ENCODE peak calls at places on chromosome 2, in ten cellular contexts. K is lower lobe of right lung, W is pancreas, Q is H1, P is psoas muscle, L is tibial artery, J is thyroid gland, H is Peyer's patch, E is IMR-90, Y is tibial nerve. I is an unnamed sample. For H3K27me3, the result is how much of the 10 kb centered on the place peaks cover.

GRCh38 chr2:62042944-62043343 is 137.5 kb downstream of the COMMD1 start:
- DNase-seq in K (no peak), W (no peak), Q (no peak), P (no peak), L (no peak), J (no peak), H (no peak), E (peak), Y (no peak), I (peak)

GRCh38 chr2:240391111-240392051 is 44.1 kb upstream of the GPC1 start:
- DNase-seq in K (peak), W (peak), Q (no peak), P (peak), L (no peak), J (peak), H (no peak), E (no peak), Y (no peak), I (no peak)

GRCh38 chr2:68040078-68040477 is 22.7 kb downstream of the C1D start:
- DNase-seq in K (no peak), W (no peak), Q (no peak), P (no peak), L (no peak), J (no peak), H (no peak), E (peak), Y (no peak), I (no peak)

GRCh38 chr2:224466315-224466714 is 64.4 kb upstream of the FAM124B start:
- DNase-seq in K (no peak), W (no peak), Q (no peak), P (no peak), L (no peak), J (no peak), H (no peak), E (no peak), Y (no peak), I (no peak)

GRCh38 chr2:72128843-72129227 is 18.8 kb downstream of the CYP26B1 start:
- DNase-seq in K (no peak), W (peak), Q (peak), P (no peak), L (no peak), J (no peak), H (peak), E (no peak), Y (no peak), I (no peak)

GRCh38 chr2:232532406-232532805 is 6.4 kb downstream of the CHRND start:
- DNase-seq in K (peak), W (peak), Q (no peak), P (no peak), L (no peak), J (no peak), H (no peak), E (no peak), Y (no peak), I (no peak)

GRCh38 chr2:126736133-126736874 is 80.3 kb downstream of the GYPC start:
- DNase-seq in K (no peak), W (no peak), Q (no peak), P (no peak), L (no peak), J (no peak), H (peak), E (peak), Y (no peak), I (no peak)

GRCh38 chr2:129297430-129297829 is 682.0 kb upstream of the RAB6C start:
- DNase-seq in K (no peak), W (no peak), Q (peak), P (no peak), L (no peak), J (no peak), H (no peak), E (no peak), Y (no peak), I (no peak)

GRCh38 chr2:215668329-215668728 is 232.5 kb upstream of the FN1 start:
- DNase-seq in K (no peak), W (no peak), Q (no peak), P (peak), L (no peak), J (no peak), H (no peak), E (no peak), Y (no peak), I (no peak)

GRCh38 chr2:235394278-235394828 is 99.5 kb upstream of the AGAP1 start:
- DNase-seq in K (no peak), W (no peak), Q (no peak), P (no peak), L (no peak), J (no peak), H (no peak), E (peak), Y (no peak), I (peak)

GRCh38 chr2:161075701-161076100 is 84.5 kb upstream of the TANK start:
- DNase-seq in K (no peak), W (no peak), Q (no peak), P (no peak), L (no peak), J (no peak), H (no peak), E (no peak), Y (no peak), I (no peak)

GRCh38 chr2:201701591-201701990 is 3.1 kb upstream of the MPP4 start:
- DNase-seq in K (no peak), W (no peak), Q (no peak), P (no peak), L (no peak), J (no peak), H (no peak), E (no peak), Y (no peak), I (no peak)

GRCh38 chr2:141923657-141924056 is 207.2 kb downstream of the LRP1B start:
- DNase-seq in K (no peak), W (no peak), Q (no peak), P (no peak), L (no peak), J (no peak), H (no peak), E (peak), Y (no peak), I (peak)

GRCh38 chr2:220227272-220227920 is 600.0 kb downstream of the SLC4A3 start:
- DNase-seq in K (no peak), W (no peak), Q (no peak), P (no peak), L (no peak), J (no peak), H (no peak), E (peak), Y (no peak), I (no peak)

GRCh38 chr2:207854484-207855386 is 85.0 kb upstream of the FZD5 start:
- DNase-seq in K (no peak), W (no peak), Q (no peak), P (no peak), L (no peak), J (no peak), H (no peak), E (peak), Y (no peak), I (peak)

GRCh38 chr2:16262516-16263178 is 322.3 kb downstream of the MYCN start:
- DNase-seq in K (no peak), W (no peak), Q (no peak), P (no peak), L (no peak), J (no peak), H (no peak), E (no peak), Y (no peak), I (no peak)

GRCh38 chr2:67240507-67240906 is 156.6 kb upstream of the ETAA1 start:
- DNase-seq in K (no peak), W (no peak), Q (no peak), P (no peak), L (no peak), J (no peak), H (no peak), E (peak), Y (no peak), I (peak)

GRCh38 chr2:33375054-33375453 is 101.4 kb upstream of the RASGRP3 start:
- DNase-seq in K (no peak), W (no peak), Q (no peak), P (no peak), L (no peak), J (no peak), H (no peak), E (peak), Y (no peak), I (no peak)

GRCh38 chr2:121297217-121297830 is 12.3 kb upstream of the TFCP2L1 start:
- DNase-seq in K (no peak), W (no peak), Q (no peak), P (no peak), L (no peak), J (peak), H (peak), E (peak), Y (no peak), I (no peak)

GRCh38 chr2:15388406-15389325 is 172.5 kb downstream of the NBAS start:
- DNase-seq in K (no peak), W (no peak), Q (no peak), P (no peak), L (no peak), J (no peak), H (no peak), E (no peak), Y (no peak), I (no peak)

GRCh38 chr2:172540421-172540820 is 15.5 kb upstream of the PDK1 start:
- DNase-seq in K (no peak), W (no peak), Q (no peak), P (no peak), L (no peak), J (no peak), H (no peak), E (peak), Y (no peak), I (no peak)

GRCh38 chr2:232487385-232488096 is at the start of gene ECEL1:
- DNase-seq in K (no peak), W (peak), Q (peak), P (no peak), L (no peak), J (peak), H (no peak), E (no peak), Y (no peak), I (no peak)

GRCh38 chr2:30239308-30240161 is 8.2 kb downstream of the LBH start:
- DNase-seq in K (peak), W (no peak), Q (peak), P (peak), L (peak), J (peak), H (peak), E (peak), Y (peak), I (peak)
- H3K27ac ChIP-seq in K (peak), W (no peak), Q (no peak), P (peak), L (peak), J (peak), H (peak), E (peak), Y (peak), I (no peak)

GRCh38 chr2:218896501-218897393 is 16.1 kb downstream of the WNT10A start:
- DNase-seq in K (no peak), W (no peak), Q (peak), P (no peak), L (no peak), J (no peak), H (peak), E (peak), Y (no peak), I (peak)
- TF ChIP-seq CTCF in K (no peak), W (no peak), Q (no peak), P (no peak), L (no peak), J (no peak), H (no peak), E (no peak), Y (no peak), I (peak)

GRCh38 chr2:104863585-104864279 is 9.8 kb downstream of the POU3F3 start:
- DNase-seq in K (no peak), W (peak), Q (peak), P (no peak), L (no peak), J (no peak), H (no peak), E (no peak), Y (no peak), I (no peak)

GRCh38 chr2:104864280-104864599 is 10.3 kb downstream of the POU3F3 start:
- DNase-seq in K (no peak), W (no peak), Q (no peak), P (no peak), L (no peak), J (no peak), H (no peak), E (no peak), Y (no peak), I (no peak)

GRCh38 chr2:104864751-104865470 is 11.0 kb downstream of the POU3F3 start:
- DNase-seq in K (no peak), W (no peak), Q (peak), P (no peak), L (no peak), J (no peak), H (no peak), E (no peak), Y (no peak), I (no peak)

GRCh38 chr2:104862061-104862941 is 8.4 kb downstream of the POU3F3 start:
- DNase-seq in K (no peak), W (no peak), Q (peak), P (no peak), L (no peak), J (no peak), H (no peak), E (no peak), Y (no peak), I (no peak)

GRCh38 chr2:104863229-104863584 is 9.3 kb downstream of the POU3F3 start:
- DNase-seq in K (no peak), W (no peak), Q (no peak), P (no peak), L (no peak), J (no peak), H (no peak), E (no peak), Y (no peak), I (no peak)
- H3K27me3 ChIP-seq in K (half or more), W (under half), Q (half or more), P (half or more), L (half or more), J (half or more), H (under half), E (half or more), Y (half or more), I (half or more)

GRCh38 chr2:117982376-117983033 is 31.4 kb downstream of the CCDC93 start:
- DNase-seq in K (no peak), W (no peak), Q (peak), P (no peak), L (no peak), J (no peak), H (no peak), E (no peak), Y (no peak), I (no peak)
- H3K27ac ChIP-seq in K (no peak), W (no peak), Q (no peak), P (no peak), L (no peak), J (no peak), H (no peak), E (no peak), Y (no peak), I (peak)

GRCh38 chr2:45237850-45238542 is 228.7 kb upstream of the SIX2 start:
- DNase-seq in K (no peak), W (no peak), Q (no peak), P (peak), L (peak), J (no peak), H (no peak), E (peak), Y (no peak), I (peak)
- TF ChIP-seq CTCF in K (no peak), W (no peak), Q (no peak), P (peak), L (peak), J (no peak), H (no peak), E (peak), Y (no peak), I (peak)

GRCh38 chr2:173711816-173712215 is 253.4 kb downstream of the SP3 start:
- DNase-seq in K (no peak), W (no peak), Q (no peak), P (no peak), L (no peak), J (no peak), H (no peak), E (no peak), Y (no peak), I (peak)

GRCh38 chr2:173708757-173709156 is 256.4 kb downstream of the SP3 start:
- DNase-seq in K (no peak), W (no peak), Q (no peak), P (no peak), L (no peak), J (no peak), H (peak), E (peak), Y (no peak), I (no peak)

DNA sequence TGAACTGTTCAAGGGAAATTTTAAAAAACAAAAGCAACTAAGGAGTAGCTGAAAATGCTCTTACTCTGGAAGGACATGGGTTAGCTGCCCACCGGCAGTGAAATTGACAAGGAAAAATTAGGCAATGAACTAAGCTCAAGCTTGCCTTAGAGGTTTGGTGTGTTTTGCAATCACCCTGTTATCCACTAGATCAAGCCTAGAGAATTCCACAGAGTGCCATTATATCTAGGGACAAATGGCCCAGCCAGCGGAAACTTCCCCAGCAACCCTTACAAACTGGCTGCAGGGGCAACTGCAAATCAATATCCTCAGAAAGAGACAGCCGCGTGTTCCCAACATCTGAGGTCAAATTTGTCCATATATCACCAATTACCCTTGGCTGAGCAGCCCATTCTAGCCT is 258.2 kb downstream of the SP3 start:
- DNase-seq in K (no peak), W (no peak), Q (no peak), P (no peak), L (no peak), J (no peak), H (no peak), E (no peak), Y (no peak), I (no peak)
- H3K27me3 ChIP-seq in K (under half), W (under half), Q (under half), P (under half), L (under half), J (under half), H (under half), E (under half), Y (under half), I (under half)

GRCh38 chr2:38512211-38512610 is 90.5 kb downstream of the HNRNPLL start:
- DNase-seq in K (no peak), W (no peak), Q (no peak), P (no peak), L (no peak), J (no peak), H (no peak), E (no peak), Y (no peak), I (no peak)

GRCh38 chr2:38508311-38509039 is 94.3 kb downstream of the HNRNPLL start:
- DNase-seq in K (peak), W (peak), Q (peak), P (peak), L (peak), J (peak), H (peak), E (peak), Y (peak), I (peak)

GRCh38 chr2:38507712-38508111 is 95.0 kb downstream of the HNRNPLL start:
- DNase-seq in K (no peak), W (no peak), Q (no peak), P (no peak), L (no peak), J (no peak), H (no peak), E (no peak), Y (no peak), I (no peak)

GRCh38 chr2:38509947-38510326 is 92.8 kb downstream of the HNRNPLL start:
- DNase-seq in K (no peak), W (no peak), Q (no peak), P (no peak), L (no peak), J (no peak), H (no peak), E (no peak), Y (no peak), I (no peak)

DNA sequence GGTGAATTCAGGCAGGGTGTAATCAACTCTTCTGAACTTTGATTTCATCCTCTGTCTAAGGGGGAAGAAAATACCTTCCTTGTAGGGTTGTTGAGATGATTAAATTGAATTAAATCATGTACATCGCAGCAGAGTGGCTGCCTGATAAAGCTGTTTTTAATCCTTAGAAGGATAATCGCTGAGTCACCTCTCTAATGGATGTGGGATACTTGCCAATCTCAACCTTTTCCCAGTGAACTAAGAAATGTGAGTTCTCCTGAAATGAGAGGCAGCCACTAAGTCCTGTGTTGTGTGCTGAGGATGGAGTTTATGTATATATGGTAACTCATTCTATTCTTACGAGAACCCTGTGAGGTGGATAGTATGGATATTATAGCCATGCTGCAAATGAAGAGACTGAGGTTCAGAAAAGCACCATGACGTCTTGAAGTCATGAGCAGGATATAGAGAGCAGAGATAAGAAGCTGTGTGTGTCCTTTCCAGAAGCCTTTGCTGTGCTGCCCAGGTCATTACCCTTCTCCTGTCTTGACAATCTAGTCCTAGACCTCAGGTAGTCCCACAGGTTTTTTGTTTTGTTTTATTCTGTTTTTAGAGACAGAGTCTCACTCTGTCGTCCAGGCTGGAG is 93.3 kb downstream of the HNRNPLL start:
- DNase-seq in K (no peak), W (no peak), Q (no peak), P (no peak), L (no peak), J (no peak), H (no peak), E (peak), Y (no peak), I (peak)
- H3K27ac ChIP-seq in K (no peak), W (no peak), Q (no peak), P (peak), L (peak), J (peak), H (no peak), E (peak), Y (no peak), I (no peak)

GRCh38 chr2:175048275-175048674 is 43.1 kb upstream of the CHN1 start:
- DNase-seq in K (no peak), W (no peak), Q (no peak), P (no peak), L (no peak), J (no peak), H (no peak), E (no peak), Y (no peak), I (no peak)
- TF ChIP-seq CTCF in K (no peak), W (no peak), Q (no peak), P (no peak), L (no peak), J (no peak), H (no peak), E (no peak), Y (no peak), I (no peak)

DNA sequence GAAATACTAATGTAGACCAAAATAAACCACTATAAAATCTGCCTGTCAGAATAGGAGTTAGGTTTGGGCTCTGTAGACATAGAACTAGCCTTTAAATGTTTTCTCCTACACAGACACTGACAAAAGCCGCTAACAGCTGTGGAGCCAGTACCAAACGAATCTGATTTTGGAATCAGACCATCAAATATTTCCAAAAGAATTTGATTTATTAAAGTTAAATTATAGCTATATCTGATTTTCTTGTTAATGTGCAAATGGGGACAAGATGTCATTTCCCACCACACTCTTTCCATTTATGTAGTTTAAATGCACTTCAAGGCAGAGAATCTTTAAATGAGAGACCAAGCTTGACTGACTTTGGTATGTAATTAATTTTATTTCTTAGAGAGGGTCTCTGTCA is 343.4 kb upstream of the FIGN start:
- DNase-seq in K (no peak), W (no peak), Q (no peak), P (no peak), L (no peak), J (no peak), H (no peak), E (no peak), Y (no peak), I (no peak)
- H3K27me3 ChIP-seq in K (under half), W (under half), Q (under half), P (under half), L (under half), J (under half), H (under half), E (under half), Y (under half), I (under half)

GRCh38 chr2:234240917-234241316 is 190.4 kb downstream of the SPP2 start:
- DNase-seq in K (no peak), W (no peak), Q (no peak), P (no peak), L (no peak), J (no peak), H (no peak), E (peak), Y (no peak), I (peak)
- H3K27ac ChIP-seq in K (no peak), W (no peak), Q (no peak), P (no peak), L (no peak), J (no peak), H (no peak), E (no peak), Y (no peak), I (peak)

I was measured in foreskin keratinocyte.